ENCODE peak calls at places on chromosomes 11 and 22, in six cellular contexts. One of them, this sample, is unnamed.

GRCh38 chr11:63813563-63814382 is 517 bp downstream of the SPINDOC start:
- DNase-seq in heart left ventricle: peak
- DNase-seq in brain microvascular endothelial cell: peak
- DNase-seq in left ventricle myocardium inferior: peak
- DNase-seq in IMR-90: peak
- DNase-seq in endothelial cell of umbilical vein: peak
- DNase-seq in this sample: peak

GRCh38 chr11:9600651-9601040 is 27.2 kb downstream of the WEE1 start:
- DNase-seq in heart left ventricle: no peak
- DNase-seq in brain microvascular endothelial cell: no peak
- DNase-seq in left ventricle myocardium inferior: no peak
- DNase-seq in IMR-90: peak
- DNase-seq in endothelial cell of umbilical vein: no peak
- DNase-seq in this sample: no peak

GRCh38 chr11:12411806-12412727 is 34.7 kb downstream of the PARVA start:
- DNase-seq in heart left ventricle: peak
- DNase-seq in brain microvascular endothelial cell: peak
- DNase-seq in left ventricle myocardium inferior: peak
- DNase-seq in IMR-90: peak
- DNase-seq in endothelial cell of umbilical vein: peak
- DNase-seq in this sample: peak

GRCh38 chr11:2468363-2469240 is 23.8 kb downstream of the KCNQ1 start:
- DNase-seq in heart left ventricle: no peak
- DNase-seq in brain microvascular endothelial cell: no peak
- DNase-seq in left ventricle myocardium inferior: no peak
- DNase-seq in IMR-90: no peak
- DNase-seq in endothelial cell of umbilical vein: no peak
- DNase-seq in this sample: no peak

GRCh38 chr11:1158681-1159525 is 1.1 kb downstream of the MUC5AC start:
- DNase-seq in heart left ventricle: no peak
- DNase-seq in brain microvascular endothelial cell: no peak
- DNase-seq in left ventricle myocardium inferior: no peak
- DNase-seq in IMR-90: no peak
- DNase-seq in endothelial cell of umbilical vein: no peak
- DNase-seq in this sample: no peak

GRCh38 chr11:1566381-1567051 is 5.6 kb downstream of the DUSP8 start:
- DNase-seq in heart left ventricle: no peak
- DNase-seq in brain microvascular endothelial cell: no peak
- DNase-seq in left ventricle myocardium inferior: no peak
- DNase-seq in IMR-90: no peak
- DNase-seq in endothelial cell of umbilical vein: no peak
- DNase-seq in this sample: no peak

GRCh38 chr11:10770626-10771254 is 19.7 kb downstream of the CTR9 start:
- DNase-seq in heart left ventricle: peak
- DNase-seq in brain microvascular endothelial cell: peak
- DNase-seq in left ventricle myocardium inferior: peak
- DNase-seq in IMR-90: peak
- DNase-seq in endothelial cell of umbilical vein: peak
- DNase-seq in this sample: peak

GRCh38 chr22:40033586-40034380 is 39.0 kb downstream of the FAM83F start:
- DNase-seq in heart left ventricle: no peak
- DNase-seq in brain microvascular endothelial cell: no peak
- DNase-seq in left ventricle myocardium inferior: no peak
- DNase-seq in IMR-90: no peak
- DNase-seq in endothelial cell of umbilical vein: no peak
- DNase-seq in this sample: no peak

GRCh38 chr22:29310863-29311339 is 4.5 kb downstream of the GAS2L1 start:
- DNase-seq in heart left ventricle: peak
- DNase-seq in brain microvascular endothelial cell: peak
- DNase-seq in left ventricle myocardium inferior: peak
- DNase-seq in IMR-90: peak
- DNase-seq in endothelial cell of umbilical vein: peak
- DNase-seq in this sample: peak

GRCh38 chr22:35349368-35349703 is 31.6 kb upstream of the HMOX1 start:
- DNase-seq in heart left ventricle: no peak
- DNase-seq in brain microvascular endothelial cell: no peak
- DNase-seq in left ventricle myocardium inferior: no peak
- DNase-seq in IMR-90: no peak
- DNase-seq in endothelial cell of umbilical vein: no peak
- DNase-seq in this sample: no peak

GRCh38 chr11:59943996-59944395 is 5.8 kb downstream of the OOSP1 start:
- DNase-seq in heart left ventricle: no peak
- DNase-seq in brain microvascular endothelial cell: no peak
- DNase-seq in left ventricle myocardium inferior: no peak
- DNase-seq in IMR-90: no peak
- DNase-seq in endothelial cell of umbilical vein: no peak
- DNase-seq in this sample: no peak

GRCh38 chr11:104823638-104824037 is 74.6 kb downstream of the CASP12 start:
- DNase-seq in heart left ventricle: no peak
- DNase-seq in brain microvascular endothelial cell: no peak
- DNase-seq in left ventricle myocardium inferior: no peak
- DNase-seq in IMR-90: no peak
- DNase-seq in endothelial cell of umbilical vein: peak
- DNase-seq in this sample: no peak

GRCh38 chr11:770642-771616 is 6.4 kb downstream of the GATD1 start:
- DNase-seq in heart left ventricle: no peak
- DNase-seq in brain microvascular endothelial cell: no peak
- DNase-seq in left ventricle myocardium inferior: no peak
- DNase-seq in IMR-90: no peak
- DNase-seq in endothelial cell of umbilical vein: no peak
- DNase-seq in this sample: no peak

GRCh38 chr22:49010901-49011300 is 816.8 kb downstream of the BRD1 start:
- DNase-seq in heart left ventricle: no peak
- DNase-seq in brain microvascular endothelial cell: no peak
- DNase-seq in left ventricle myocardium inferior: no peak
- DNase-seq in IMR-90: no peak
- DNase-seq in endothelial cell of umbilical vein: no peak
- DNase-seq in this sample: no peak

GRCh38 chr11:90204407-90204806 is 18.4 kb downstream of the CHORDC1 start:
- DNase-seq in heart left ventricle: no peak
- DNase-seq in brain microvascular endothelial cell: no peak
- DNase-seq in left ventricle myocardium inferior: no peak
- DNase-seq in IMR-90: no peak
- DNase-seq in endothelial cell of umbilical vein: no peak
- DNase-seq in this sample: no peak

GRCh38 chr22:49523374-49524008 is 304.2 kb downstream of the BRD1 start:
- DNase-seq in heart left ventricle: no peak
- DNase-seq in brain microvascular endothelial cell: no peak
- DNase-seq in left ventricle myocardium inferior: no peak
- DNase-seq in IMR-90: no peak
- DNase-seq in endothelial cell of umbilical vein: no peak
- DNase-seq in this sample: no peak

GRCh38 chr11:36333897-36334296 is 37.8 kb downstream of the PRR5L start:
- DNase-seq in heart left ventricle: no peak
- DNase-seq in brain microvascular endothelial cell: peak
- DNase-seq in left ventricle myocardium inferior: no peak
- DNase-seq in IMR-90: peak
- DNase-seq in endothelial cell of umbilical vein: peak
- DNase-seq in this sample: peak

DNA sequence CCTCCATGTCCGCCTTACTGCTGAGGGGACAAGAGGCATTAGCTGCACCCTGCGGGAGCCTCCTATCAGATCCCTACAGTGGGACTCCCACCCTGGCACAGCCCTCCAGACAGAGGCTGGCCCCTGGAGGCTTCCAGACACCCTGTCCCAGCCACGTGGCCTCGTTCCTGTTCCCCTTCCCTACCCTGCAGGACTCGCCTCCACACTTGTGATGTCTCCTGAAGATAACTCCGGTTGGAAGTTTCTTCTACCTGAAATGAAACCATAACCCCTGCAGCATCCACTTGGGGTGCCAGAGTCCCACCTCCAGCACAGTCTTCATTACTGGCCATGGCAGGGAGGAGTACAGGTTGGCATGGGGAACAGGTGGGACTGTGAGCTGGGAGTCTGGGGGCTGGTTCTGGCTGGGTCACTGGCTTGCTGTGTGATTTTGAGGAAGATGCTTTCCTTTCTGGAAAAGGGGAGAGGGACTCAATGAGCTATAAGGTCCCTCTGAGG is 4.9 kb upstream of the SH3BP1 start:
- DNase-seq in heart left ventricle: no peak
- DNase-seq in brain microvascular endothelial cell: no peak
- DNase-seq in left ventricle myocardium inferior: no peak
- DNase-seq in IMR-90: no peak
- DNase-seq in endothelial cell of umbilical vein: no peak
- DNase-seq in this sample: no peak
- H3K4me3 ChIP-seq in heart left ventricle: peak
- H3K4me3 ChIP-seq in brain microvascular endothelial cell: no peak
- H3K4me3 ChIP-seq in left ventricle myocardium inferior: peak
- H3K4me3 ChIP-seq in IMR-90: no peak
- H3K4me3 ChIP-seq in endothelial cell of umbilical vein: no peak
- H3K4me3 ChIP-seq in this sample: peak

GRCh38 chr11:128903248-128904041 is 12.3 kb downstream of the KCNJ5 start:
- DNase-seq in heart left ventricle: peak
- DNase-seq in brain microvascular endothelial cell: no peak
- DNase-seq in left ventricle myocardium inferior: peak
- DNase-seq in IMR-90: peak
- DNase-seq in endothelial cell of umbilical vein: no peak
- DNase-seq in this sample: no peak

GRCh38 chr11:128904303-128904871 is 13.2 kb downstream of the KCNJ5 start:
- DNase-seq in heart left ventricle: no peak
- DNase-seq in brain microvascular endothelial cell: no peak
- DNase-seq in left ventricle myocardium inferior: no peak
- DNase-seq in IMR-90: no peak
- DNase-seq in endothelial cell of umbilical vein: no peak
- DNase-seq in this sample: no peak

GRCh38 chr11:128904872-128905344 is 13.8 kb downstream of the KCNJ5 start:
- DNase-seq in heart left ventricle: no peak
- DNase-seq in brain microvascular endothelial cell: no peak
- DNase-seq in left ventricle myocardium inferior: peak
- DNase-seq in IMR-90: no peak
- DNase-seq in endothelial cell of umbilical vein: peak
- DNase-seq in this sample: peak

GRCh38 chr11:128906185-128907065 is 15.3 kb downstream of the KCNJ5 start:
- DNase-seq in heart left ventricle: no peak
- DNase-seq in brain microvascular endothelial cell: no peak
- DNase-seq in left ventricle myocardium inferior: no peak
- DNase-seq in IMR-90: no peak
- DNase-seq in endothelial cell of umbilical vein: no peak
- DNase-seq in this sample: no peak

GRCh38 chr11:128905345-128906184 is 14.4 kb downstream of the KCNJ5 start:
- DNase-seq in heart left ventricle: no peak
- DNase-seq in brain microvascular endothelial cell: no peak
- DNase-seq in left ventricle myocardium inferior: no peak
- DNase-seq in IMR-90: peak
- DNase-seq in endothelial cell of umbilical vein: no peak
- DNase-seq in this sample: peak
- TF ChIP-seq CTCF in heart left ventricle: peak
- TF ChIP-seq CTCF in brain microvascular endothelial cell: peak
- TF ChIP-seq CTCF in left ventricle myocardium inferior: peak
- TF ChIP-seq CTCF in IMR-90: peak
- TF ChIP-seq CTCF in endothelial cell of umbilical vein: peak
- TF ChIP-seq CTCF in this sample: peak

DNA sequence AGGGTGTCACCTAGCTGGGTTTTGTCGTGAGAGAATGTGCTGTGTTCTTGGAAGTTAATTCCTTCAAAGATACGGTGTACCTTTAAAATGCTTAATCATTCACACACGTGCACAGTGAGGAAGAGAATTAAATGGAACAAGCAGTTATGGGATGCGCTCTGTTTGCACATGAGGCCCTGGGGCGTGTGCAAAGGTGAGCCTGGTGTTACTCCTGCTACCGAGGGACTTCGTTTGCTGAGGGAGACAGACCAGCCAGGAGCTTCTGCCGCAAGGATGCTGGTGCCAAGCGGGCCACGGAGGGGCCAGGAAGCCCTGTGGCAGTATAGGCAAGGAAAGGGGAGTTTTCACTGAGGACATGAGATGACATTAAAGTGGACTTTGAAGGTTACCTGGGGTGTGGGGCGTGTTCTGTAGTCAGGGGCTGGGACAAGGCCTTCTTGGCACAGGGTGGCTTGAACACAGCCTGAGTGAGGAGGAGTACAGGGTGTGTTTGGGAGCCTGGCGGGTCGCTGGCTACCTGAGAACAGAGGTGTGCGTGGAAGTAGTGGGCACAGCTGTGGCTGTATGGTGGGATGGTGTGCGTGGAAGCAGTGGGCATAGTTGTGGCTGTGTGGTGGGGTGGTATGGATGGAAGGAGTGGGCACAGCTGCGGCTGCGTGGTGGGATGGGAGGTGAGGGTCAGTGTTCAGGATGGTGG is 13.5 kb downstream of the TBC1D22A start:
- DNase-seq in heart left ventricle: no peak
- DNase-seq in brain microvascular endothelial cell: no peak
- DNase-seq in left ventricle myocardium inferior: no peak
- DNase-seq in IMR-90: no peak
- DNase-seq in endothelial cell of umbilical vein: no peak
- DNase-seq in this sample: no peak
- H3K4me3 ChIP-seq in heart left ventricle: no peak
- H3K4me3 ChIP-seq in brain microvascular endothelial cell: no peak
- H3K4me3 ChIP-seq in left ventricle myocardium inferior: no peak
- H3K4me3 ChIP-seq in IMR-90: no peak
- H3K4me3 ChIP-seq in endothelial cell of umbilical vein: no peak
- H3K4me3 ChIP-seq in this sample: no peak

DNA sequence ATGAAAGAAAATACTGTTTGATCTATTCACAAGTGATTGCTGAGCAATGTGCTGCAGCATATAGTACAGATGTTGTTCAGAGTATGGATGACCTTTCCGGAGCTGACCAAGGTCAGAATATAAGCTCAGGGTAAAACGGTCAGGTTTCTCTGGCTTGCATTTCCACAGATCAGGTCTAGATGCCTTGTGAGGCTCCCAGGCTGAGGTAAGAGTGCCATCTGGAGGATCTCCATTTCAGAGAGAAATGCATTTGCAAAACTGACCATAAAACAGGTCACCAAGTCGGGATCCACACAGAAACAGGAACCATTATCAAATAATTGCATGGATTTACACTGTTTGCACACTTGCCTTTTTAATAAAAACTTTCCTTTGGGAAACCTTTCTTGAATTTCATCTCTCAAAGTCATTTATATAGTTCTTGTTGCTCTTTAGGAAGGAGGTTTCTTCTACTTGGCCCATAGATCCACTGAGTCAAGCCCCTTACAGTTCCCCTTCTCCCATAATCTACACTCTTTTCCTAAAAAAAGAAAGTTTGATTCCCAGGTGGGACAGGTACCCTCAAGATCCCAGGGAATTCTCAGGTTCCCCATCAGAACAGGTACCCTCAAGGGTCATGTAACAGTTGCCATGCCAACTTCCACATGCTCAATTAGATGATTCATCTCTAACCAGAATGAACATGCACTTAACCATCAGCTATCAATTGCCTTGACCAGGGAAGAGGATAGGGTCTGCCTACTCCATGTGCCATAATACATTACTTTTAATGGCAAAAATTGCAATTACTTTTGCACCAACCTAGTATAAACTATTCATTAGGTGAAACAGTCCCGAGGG is 25.0 kb upstream of the TMPRSS5 start:
- DNase-seq in heart left ventricle: peak
- DNase-seq in brain microvascular endothelial cell: peak
- DNase-seq in left ventricle myocardium inferior: no peak
- DNase-seq in IMR-90: peak
- DNase-seq in endothelial cell of umbilical vein: peak
- DNase-seq in this sample: peak
- TF ChIP-seq CTCF in heart left ventricle: peak
- TF ChIP-seq CTCF in brain microvascular endothelial cell: peak
- TF ChIP-seq CTCF in left ventricle myocardium inferior: peak
- TF ChIP-seq CTCF in IMR-90: peak
- TF ChIP-seq CTCF in endothelial cell of umbilical vein: no peak
- TF ChIP-seq CTCF in this sample: peak